ENCODE peak calls at places on chromosome X, in eight cellular contexts. Z is lower lobe of right lung; R is activated naive CD4-positive, alpha-beta T cell treated with anti-CD3 and anti-CD28 coated beads, Interleukin-2, amount 50 U/mL, for 72 hours; F is glutamatergic neuron; W is smooth muscle cell of the brain vasculature; N is A549; L is T-helper 1 cell; O is omental fat pad. G is an unnamed sample.

GRCh38 chrX:48493890-48494364 is 14.9 kb upstream of the PORCN start:
- DNase-seq in W (no peak), Z (no peak), O (no peak), F (peak), N (no peak), R (no peak), L (no peak), G (peak)

GRCh38 chrX:24805201-24805600 is 111.5 kb downstream of the POLA1 start:
- DNase-seq in N (no peak), F (no peak), Z (no peak), O (no peak), R (no peak), L (no peak), W (no peak), G (no peak)

GRCh38 chrX:66731398-66731797 is 92.5 kb upstream of the EDA2R start:
- DNase-seq in O (no peak), L (peak), F (no peak), N (peak), W (peak), R (no peak), Z (no peak), G (peak)

GRCh38 chrX:80021611-80022010 is 7.1 kb downstream of the TBX22 start:
- DNase-seq in L (no peak), O (no peak), R (no peak), W (no peak), Z (no peak), N (no peak), F (no peak), G (no peak)

GRCh38 chrX:106415276-106415895 is 196.4 kb upstream of the RADX start:
- DNase-seq in F (no peak), L (no peak), N (peak), Z (no peak), R (no peak), O (no peak), W (no peak), G (no peak)

GRCh38 chrX:132631579-132632232 is 142.9 kb upstream of the MBNL3 start:
- DNase-seq in L (peak), R (no peak), Z (no peak), F (no peak), W (peak), O (no peak), N (peak), G (no peak)

GRCh38 chrX:96791559-96791958 is 92.1 kb upstream of the RPA4 start:
- DNase-seq in Z (no peak), L (no peak), W (no peak), F (no peak), N (no peak), O (no peak), R (no peak), G (peak)

GRCh38 chrX:42519666-42520231 is 258.2 kb downstream of the PPP1R2C start:
- DNase-seq in W (peak), N (peak), L (no peak), R (no peak), F (no peak), O (no peak), Z (no peak), G (peak)

GRCh38 chrX:133698298-133698697 is 283.0 kb upstream of the GPC4 start:
- DNase-seq in W (peak), N (no peak), R (no peak), Z (no peak), O (no peak), F (no peak), L (no peak), G (no peak)

GRCh38 chrX:5113128-5113527 is 1115.5 kb downstream of the NLGN4X start:
- DNase-seq in F (no peak), R (no peak), N (peak), O (no peak), L (peak), W (no peak), Z (no peak), G (peak)

GRCh38 chrX:136446208-136446607 is 41.5 kb upstream of the BRS3 start:
- DNase-seq in N (no peak), F (no peak), Z (no peak), L (no peak), O (no peak), R (no peak), W (no peak), G (no peak)

GRCh38 chrX:953879-954482 is 258.5 kb downstream of the CRLF2 start:
- DNase-seq in N (no peak), R (no peak), Z (no peak), O (no peak), L (no peak), W (no peak), F (no peak), G (no peak)

GRCh38 chrX:143642426-143642825 is 6.5 kb upstream of the SLITRK4 start:
- DNase-seq in W (no peak), L (no peak), O (no peak), N (no peak), Z (no peak), F (no peak), R (no peak), G (no peak)

GRCh38 chrX:72304877-72305276 is 837 bp downstream of the CITED1 start:
- DNase-seq in F (peak), N (no peak), W (no peak), Z (no peak), L (no peak), O (no peak), R (no peak), G (no peak)

GRCh38 chrX:124736553-124737240 is 390.3 kb downstream of the SH2D1A start:
- DNase-seq in N (no peak), L (peak), W (no peak), Z (no peak), F (peak), R (no peak), O (no peak), G (no peak)

GRCh38 chrX:63561425-63561824 is 210.3 kb upstream of the SPIN4 start:
- DNase-seq in O (no peak), W (no peak), N (no peak), Z (no peak), F (no peak), R (no peak), L (no peak), G (no peak)

GRCh38 chrX:72621619-72622485 is 49.2 kb upstream of the HDAC8 start:
- DNase-seq in N (peak), Z (no peak), R (no peak), W (no peak), F (no peak), L (peak), O (no peak), G (peak)

GRCh38 chrX:140664939-140665338 is 44.6 kb upstream of the LINC00632 start:
- DNase-seq in N (peak), R (no peak), W (no peak), Z (no peak), L (no peak), O (no peak), F (no peak), G (peak)

GRCh38 chrX:83101961-83102360 is 406.1 kb upstream of the POU3F4 start:
- DNase-seq in N (no peak), O (no peak), Z (no peak), R (no peak), L (no peak), W (no peak), F (no peak), G (no peak)

GRCh38 chrX:15579778-15580747 is 20.7 kb downstream of the ACE2 start:
- DNase-seq in L (no peak), W (no peak), O (no peak), N (no peak), Z (no peak), F (no peak), R (no peak), G (no peak)

GRCh38 chrX:149512225-149512885 is 7.2 kb upstream of the IDS start:
- DNase-seq in R (no peak), O (no peak), N (peak), F (peak), W (no peak), Z (peak), L (peak), G (peak)

GRCh38 chrX:83022020-83022419 is 486.1 kb upstream of the POU3F4 start:
- DNase-seq in Z (no peak), W (no peak), R (no peak), N (peak), L (no peak), O (no peak), F (no peak), G (no peak)

GRCh38 chrX:74133156-74133796 is 170.7 kb upstream of the ZCCHC13 start:
- DNase-seq in F (no peak), O (no peak), W (peak), R (no peak), Z (no peak), N (peak), L (peak), G (peak)

GRCh38 chrX:13048265-13048664 is 3.8 kb upstream of the FAM9C start:
- DNase-seq in W (no peak), F (no peak), Z (no peak), L (no peak), N (no peak), O (no peak), R (no peak), G (no peak)

GRCh38 chrX:16061296-16061695 is 62.1 kb upstream of the GRPR start:
- DNase-seq in R (no peak), Z (no peak), F (no peak), W (no peak), L (no peak), N (no peak), O (no peak), G (no peak)

GRCh38 chrX:100643943-100644587 is at the start of gene SRPX2:
- DNase-seq in R (no peak), L (no peak), W (peak), O (no peak), N (peak), Z (peak), F (no peak), G (peak)

GRCh38 chrX:63738696-63739095 is 46.3 kb downstream of the ARHGEF9 start:
- DNase-seq in O (no peak), N (no peak), L (peak), R (no peak), Z (no peak), W (no peak), F (no peak), G (no peak)

GRCh38 chrX:146956760-146957159 is 142.2 kb upstream of the CXorf51A start:
- DNase-seq in F (no peak), W (no peak), O (no peak), R (no peak), L (no peak), Z (no peak), N (no peak), G (no peak)